ENCODE peak calls at places on chromosomes 3 and 15, in five cellular contexts. B is HCT116, Y is endothelial cell of umbilical vein, F is H9, C is neural progenitor cell. H is an unnamed sample. For H3K4me1, the result is how much of the 10 kb centered on the place peaks cover.

GRCh38 chr15:56019060-56019793 is 25.8 kb upstream of the NEDD4 start:
- DNase-seq in B (no peak), Y (no peak), F (no peak), C (no peak), H (no peak)

GRCh38 chr3:125002414-125002811 is 53.4 kb downstream of the HEG1 start:
- DNase-seq in B (no peak), Y (no peak), F (no peak), C (no peak), H (no peak)

GRCh38 chr3:5022187-5022965 is 43.1 kb downstream of the BHLHE40 start:
- DNase-seq in B (no peak), Y (peak), F (no peak), C (no peak), H (no peak)

GRCh38 chr3:186073641-186074040 is 35.2 kb downstream of the ETV5 start:
- DNase-seq in B (no peak), Y (no peak), F (no peak), C (no peak), H (no peak)

GRCh38 chr15:78347586-78348543 is 7.7 kb downstream of the CRABP1 start:
- DNase-seq in B (no peak), Y (no peak), F (no peak), C (peak), H (no peak)

GRCh38 chr3:193656878-193657282 is 63.9 kb downstream of the OPA1 start:
- DNase-seq in B (no peak), Y (no peak), F (no peak), C (no peak), H (no peak)

GRCh38 chr3:33044676-33045075 is 52.3 kb downstream of the GLB1 start:
- DNase-seq in B (no peak), Y (no peak), F (no peak), C (no peak), H (peak)

GRCh38 chr3:16332904-16333426 is 68.0 kb downstream of the OXNAD1 start:
- DNase-seq in B (no peak), Y (no peak), F (no peak), C (no peak), H (no peak)

GRCh38 chr3:148975277-148975676 is 16.1 kb upstream of the GYG1 start:
- DNase-seq in B (no peak), Y (no peak), F (no peak), C (no peak), H (no peak)

GRCh38 chr15:99029358-99029871 is 21.8 kb upstream of the PGPEP1L start:
- DNase-seq in B (no peak), Y (no peak), F (no peak), C (no peak), H (no peak)

GRCh38 chr15:88257311-88257901 is 867 bp upstream of the NTRK3 start:
- DNase-seq in B (no peak), Y (no peak), F (peak), C (peak), H (no peak)

GRCh38 chr3:76487446-76487845 is 552.5 kb upstream of the ROBO2 start:
- DNase-seq in B (no peak), Y (no peak), F (no peak), C (no peak), H (no peak)

GRCh38 chr3:141063831-141064230 is 12.7 kb downstream of the SPSB4 start:
- DNase-seq in B (no peak), Y (no peak), F (peak), C (no peak), H (peak)

GRCh38 chr15:41928100-41928499 is 34.2 kb upstream of the SPTBN5 start:
- DNase-seq in B (no peak), Y (peak), F (no peak), C (no peak), H (no peak)

DNA sequence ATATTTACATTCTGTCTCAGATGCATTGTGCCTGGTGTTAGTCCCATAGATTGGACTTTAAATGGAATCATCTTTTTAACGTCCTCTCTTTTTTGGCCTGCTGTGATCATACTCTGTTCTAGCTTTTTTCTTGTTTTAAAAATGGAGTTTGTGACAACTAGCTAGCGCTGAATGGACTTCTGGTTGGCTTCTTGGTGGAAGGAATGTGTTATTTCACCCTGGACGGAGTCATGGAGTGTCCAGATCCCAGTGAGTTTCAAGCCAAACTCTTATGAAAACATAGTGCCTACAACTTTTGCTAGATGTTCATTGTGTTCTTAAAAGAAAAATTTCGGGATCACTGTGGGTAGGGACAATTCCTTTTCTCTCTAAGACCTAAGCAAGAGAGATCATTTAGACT is 192.6 kb downstream of the TCF12 start:
- DNase-seq in B (no peak), Y (no peak), F (no peak), C (peak), H (no peak)
- TF ChIP-seq CTCF in B (peak), Y (no peak), F (no peak), C (peak), H (no peak)

GRCh38 chr3:43142472-43142871 is 36.6 kb upstream of the POMGNT2 start:
- DNase-seq in B (no peak), Y (no peak), F (no peak), C (no peak), H (no peak)
- H2AFZ ChIP-seq in B (no peak), Y (peak), F (no peak), C (peak), H (no peak)

GRCh38 chr3:46954178-46954577 is 22.4 kb downstream of the CCDC12 start:
- DNase-seq in B (no peak), Y (no peak), F (no peak), C (no peak), H (peak)

GRCh38 chr3:46950661-46951241 is 25.8 kb downstream of the CCDC12 start:
- DNase-seq in B (no peak), Y (peak), F (no peak), C (no peak), H (no peak)

GRCh38 chr3:46953265-46954010 is 23.1 kb downstream of the CCDC12 start:
- DNase-seq in B (no peak), Y (no peak), F (no peak), C (no peak), H (peak)

GRCh38 chr3:46955157-46955556 is 21.4 kb downstream of the CCDC12 start:
- DNase-seq in B (no peak), Y (no peak), F (no peak), C (no peak), H (no peak)

GRCh38 chr3:46952813-46953212 is 23.7 kb downstream of the CCDC12 start:
- DNase-seq in B (no peak), Y (no peak), F (no peak), C (no peak), H (no peak)
- H3K4me1 ChIP-seq in B (under half), Y (under half), F (under half), C (under half), H (half or more)

GRCh38 chr3:109731639-109732473 is 394.5 kb upstream of the DPPA4 start:
- DNase-seq in B (peak), Y (peak), F (no peak), C (peak), H (peak)
- TF ChIP-seq CTCF in B (peak), Y (peak), F (peak), C (peak), H (peak)

GRCh38 chr3:59775106-59775505 is 725.3 kb upstream of the CFAP20DC start:
- DNase-seq in B (no peak), Y (no peak), F (no peak), C (peak), H (no peak)
- H2AFZ ChIP-seq in B (no peak), Y (no peak), F (no peak), C (no peak), H (no peak)

GRCh38 chr3:65861718-65862117 is 177.0 kb downstream of the MAGI1 start:
- DNase-seq in B (no peak), Y (no peak), F (no peak), C (no peak), H (no peak)

GRCh38 chr3:65856907-65857306 is 181.8 kb downstream of the MAGI1 start:
- DNase-seq in B (no peak), Y (peak), F (no peak), C (no peak), H (no peak)

GRCh38 chr3:65855370-65856100 is 183.2 kb downstream of the MAGI1 start:
- DNase-seq in B (no peak), Y (no peak), F (no peak), C (no peak), H (no peak)

GRCh38 chr3:65857327-65857726 is 181.4 kb downstream of the MAGI1 start:
- DNase-seq in B (no peak), Y (no peak), F (no peak), C (no peak), H (no peak)

GRCh38 chr3:65858749-65859148 is 180.0 kb downstream of the MAGI1 start:
- DNase-seq in B (no peak), Y (no peak), F (no peak), C (no peak), H (no peak)
- H3K4me1 ChIP-seq in B (under half), Y (under half), F (under half), C (under half), H (under half)

GRCh38 chr15:80587816-80588456 is 107.2 kb upstream of the ABHD17C start:
- DNase-seq in B (no peak), Y (no peak), F (peak), C (no peak), H (no peak)

GRCh38 chr15:80590772-80591355 is 104.2 kb upstream of the ABHD17C start:
- DNase-seq in B (no peak), Y (peak), F (no peak), C (no peak), H (no peak)

GRCh38 chr15:80586141-80586540 is 109.0 kb upstream of the ABHD17C start:
- DNase-seq in B (no peak), Y (no peak), F (no peak), C (no peak), H (no peak)

GRCh38 chr15:80587007-80587406 is 108.1 kb upstream of the ABHD17C start:
- DNase-seq in B (no peak), Y (no peak), F (peak), C (no peak), H (no peak)

DNA sequence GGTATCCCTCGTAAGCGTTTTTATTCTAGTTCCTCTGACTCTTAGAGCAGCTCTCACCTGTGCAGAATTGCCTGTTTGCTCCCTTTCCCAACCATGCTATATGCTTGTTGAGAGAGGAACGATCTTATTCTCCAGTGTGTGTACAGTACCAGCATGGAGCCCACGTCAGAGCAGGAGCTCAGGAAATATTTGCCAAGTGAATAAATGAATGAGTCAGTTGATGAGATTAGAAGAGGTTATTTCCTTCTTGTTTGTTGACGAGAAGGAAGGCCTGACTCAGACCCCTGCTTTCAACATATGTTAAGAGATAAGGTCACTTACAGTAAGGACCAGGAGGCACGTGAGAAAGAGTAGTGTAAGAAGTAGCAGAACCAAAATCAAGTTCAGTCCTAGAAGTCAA is 106.3 kb upstream of the ABHD17C start:
- DNase-seq in B (no peak), Y (peak), F (no peak), C (no peak), H (no peak)
- TF ChIP-seq CTCF in B (no peak), Y (no peak), F (no peak), C (no peak), H (no peak)

GRCh38 chr3:196162679-196163078 is 48.5 kb downstream of the ZDHHC19 start:
- DNase-seq in B (no peak), Y (no peak), F (no peak), C (no peak), H (no peak)

GRCh38 chr3:196163687-196164493 is 47.3 kb downstream of the ZDHHC19 start:
- DNase-seq in B (no peak), Y (no peak), F (no peak), C (no peak), H (no peak)

GRCh38 chr3:196163212-196163611 is 48.0 kb downstream of the ZDHHC19 start:
- DNase-seq in B (no peak), Y (no peak), F (no peak), C (no peak), H (no peak)

GRCh38 chr3:196159526-196159925 is 51.7 kb downstream of the ZDHHC19 start:
- DNase-seq in B (no peak), Y (no peak), F (no peak), C (no peak), H (no peak)

GRCh38 chr3:196159952-196160804 is 51.0 kb downstream of the ZDHHC19 start:
- DNase-seq in B (no peak), Y (peak), F (peak), C (no peak), H (peak)
- H2AFZ ChIP-seq in B (peak), Y (peak), F (no peak), C (no peak), H (peak)